ENCODE peak calls at places on chromosomes 2 and 18, in four cellular contexts. L, E, D and U are unnamed samples. For H3K4me1, the result is how much of the 10 kb centered on the place peaks cover.

GRCh38 chr18:69689081-69689759 is 258.5 kb downstream of the CD226 start:
- DNase-seq in E (no peak), L (no peak), D (no peak), U (no peak)

GRCh38 chr18:56890632-56891031 is 239.5 kb downstream of the WDR7 start:
- DNase-seq in L (no peak), E (no peak), D (peak), U (no peak)

GRCh38 chr18:45571161-45571560 is 44.1 kb upstream of the SLC14A2 start:
- DNase-seq in D (no peak), E (no peak), L (no peak), U (no peak)

GRCh38 chr2:238654479-238654878 is 193.4 kb upstream of the TWIST2 start:
- DNase-seq in D (no peak), L (no peak), E (no peak), U (no peak)

GRCh38 chr2:9573013-9573708 is 17.5 kb upstream of the ADAM17 start:
- DNase-seq in E (no peak), D (no peak), L (no peak), U (no peak)

GRCh38 chr2:223647258-223647952 is 45.2 kb upstream of the SCG2 start:
- DNase-seq in E (no peak), D (no peak), L (no peak), U (no peak)

GRCh38 chr2:207621640-207622039 is 3.6 kb downstream of the METTL21A start:
- DNase-seq in L (no peak), E (no peak), D (no peak), U (no peak)

GRCh38 chr18:48962857-48963554 is 12.2 kb upstream of the SMAD7 start:
- DNase-seq in E (no peak), L (no peak), D (no peak), U (no peak)

GRCh38 chr2:201882353-201883095 is 76.2 kb downstream of the CDK15 start:
- DNase-seq in D (peak), L (peak), E (no peak), U (peak)

GRCh38 chr2:86510436-86510933 is 52.8 kb downstream of the CHMP3 start:
- DNase-seq in E (no peak), L (no peak), D (no peak), U (no peak)

GRCh38 chr18:23897293-23897692 is 117.3 kb upstream of the TTC39C start:
- DNase-seq in E (no peak), L (no peak), D (no peak), U (no peak)

GRCh38 chr2:150076281-150076680 is 411.2 kb downstream of the RND3 start:
- DNase-seq in L (no peak), E (no peak), D (no peak), U (no peak)

GRCh38 chr2:15243762-15244161 is 317.4 kb downstream of the NBAS start:
- DNase-seq in E (no peak), L (no peak), D (no peak), U (no peak)

GRCh38 chr2:147026664-147027278 is 818.1 kb upstream of the ACVR2A start:
- DNase-seq in L (no peak), D (no peak), E (no peak), U (no peak)

GRCh38 chr2:181694271-181694670 is 14.0 kb upstream of the NEUROD1 start:
- DNase-seq in L (no peak), E (no peak), D (no peak), U (no peak)

GRCh38 chr2:16134436-16135165 is 194.3 kb downstream of the MYCN start:
- DNase-seq in E (no peak), L (no peak), D (no peak), U (no peak)

GRCh38 chr18:22563098-22563707 is 145.5 kb upstream of the CTAGE1 start:
- DNase-seq in L (no peak), D (peak), E (no peak), U (peak)

GRCh38 chr18:24494586-24494985 is 34.1 kb downstream of the HRH4 start:
- DNase-seq in E (no peak), L (no peak), D (no peak), U (no peak)

GRCh38 chr2:162890690-162891311 is 52.2 kb upstream of the KCNH7 start:
- DNase-seq in D (peak), L (no peak), E (no peak), U (peak)

GRCh38 chr18:79849328-79850207 is 51.8 kb downstream of the KCNG2 start:
- DNase-seq in E (peak), D (no peak), L (no peak), U (no peak)

GRCh38 chr2:128299628-128300027 is 19.0 kb downstream of the HS6ST1 start:
- DNase-seq in L (peak), E (no peak), D (no peak), U (no peak)

GRCh38 chr2:128300151-128300550 is 18.5 kb downstream of the HS6ST1 start:
- DNase-seq in L (no peak), D (no peak), E (no peak), U (no peak)

GRCh38 chr2:128300621-128301020 is 18.0 kb downstream of the HS6ST1 start:
- DNase-seq in D (no peak), L (no peak), E (no peak), U (no peak)

GRCh38 chr2:128298286-128298685 is 20.4 kb downstream of the HS6ST1 start:
- DNase-seq in E (no peak), L (no peak), D (no peak), U (no peak)

DNA sequence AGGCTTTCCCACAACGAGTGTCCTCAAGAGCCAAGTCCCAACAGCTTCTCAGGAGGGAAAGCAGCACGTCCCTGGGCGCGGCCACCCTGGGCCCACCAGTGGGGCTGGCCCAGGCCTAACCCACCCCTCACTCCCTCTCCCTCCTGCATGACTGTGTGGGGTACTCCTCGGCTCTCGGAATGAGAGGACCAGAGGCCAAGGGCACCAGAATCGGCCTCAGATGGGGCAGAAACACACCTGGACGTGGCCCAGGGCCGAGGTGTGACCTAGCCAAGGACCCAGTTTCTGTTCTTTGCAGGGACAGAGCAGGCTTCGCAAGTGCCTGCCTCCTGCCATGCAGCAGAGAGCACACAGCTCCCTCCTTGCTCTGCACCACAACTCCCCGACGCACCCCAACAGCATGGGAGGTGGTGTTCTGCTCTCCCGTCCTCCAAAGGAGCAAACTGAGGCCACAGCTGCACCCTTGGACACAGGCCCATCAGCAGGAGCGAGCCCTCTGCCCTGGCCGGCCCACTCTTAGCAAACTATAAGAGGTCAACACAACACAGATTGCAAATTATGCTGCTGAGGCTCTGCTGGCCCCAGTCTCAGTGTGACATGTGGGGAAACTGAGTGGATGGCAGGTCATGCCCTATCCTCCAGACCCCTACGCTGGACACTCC is 19.7 kb downstream of the HS6ST1 start:
- DNase-seq in L (no peak), E (no peak), D (no peak), U (no peak)
- H3K4me1 ChIP-seq in L (under half), E (under half), D (under half), U (under half)

GRCh38 chr2:218962859-218963492 is 3.5 kb downstream of the CDK5R2 start:
- DNase-seq in D (peak), E (peak), L (peak), U (no peak)

GRCh38 chr2:218961229-218961628 is 1.8 kb downstream of the CDK5R2 start:
- DNase-seq in L (no peak), D (no peak), E (no peak), U (no peak)

GRCh38 chr2:218960196-218961165 is 1.0 kb downstream of the CDK5R2 start:
- DNase-seq in L (no peak), E (no peak), D (no peak), U (no peak)

GRCh38 chr2:218963597-218963996 is 4.1 kb downstream of the CDK5R2 start:
- DNase-seq in D (no peak), L (no peak), E (no peak), U (no peak)

GRCh38 chr2:218961651-218962570 is 2.4 kb downstream of the CDK5R2 start:
- DNase-seq in D (no peak), E (no peak), L (no peak), U (no peak)
- H3K4me3 ChIP-seq in D (no peak), E (no peak), L (no peak), U (no peak)

GRCh38 chr2:126852361-126852760 is 46.3 kb upstream of the TEX51 start:
- DNase-seq in E (no peak), L (no peak), D (no peak), U (no peak)

GRCh38 chr2:126851756-126852155 is 46.9 kb upstream of the TEX51 start:
- DNase-seq in E (peak), D (no peak), L (no peak), U (no peak)

GRCh38 chr2:126849486-126849885 is 49.2 kb upstream of the TEX51 start:
- DNase-seq in L (no peak), D (no peak), E (no peak), U (no peak)

GRCh38 chr2:126849991-126850535 is 48.6 kb upstream of the TEX51 start:
- DNase-seq in L (no peak), E (no peak), D (no peak), U (no peak)

DNA sequence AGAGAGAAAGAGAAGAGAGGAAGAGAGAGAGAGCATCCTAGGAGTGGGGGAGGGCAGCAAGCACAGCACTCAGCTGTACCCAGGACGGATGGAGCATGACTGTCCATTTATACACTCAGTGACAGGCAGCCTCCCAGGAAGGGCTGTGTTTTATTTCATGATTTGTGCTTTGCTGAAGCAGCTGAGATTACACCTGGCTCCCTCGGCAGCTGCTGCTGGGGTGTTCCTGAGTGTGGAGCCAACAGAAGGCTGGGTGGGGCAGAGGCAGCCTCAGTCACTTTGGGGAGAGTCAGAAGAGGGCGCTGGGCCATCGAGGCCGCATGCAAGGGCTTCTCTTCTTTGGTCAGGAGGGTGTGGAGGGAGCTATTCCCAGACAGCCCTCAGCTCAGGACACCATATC is 47.7 kb upstream of the TEX51 start:
- DNase-seq in L (no peak), D (no peak), E (no peak), U (no peak)
- H3K4me1 ChIP-seq in L (under half), D (under half), E (under half), U (under half)

GRCh38 chr2:134795765-134796164 is 42.7 kb upstream of the ACMSD start:
- DNase-seq in D (no peak), L (no peak), E (no peak), U (no peak)

GRCh38 chr2:134799936-134800335 is 38.5 kb upstream of the ACMSD start:
- DNase-seq in E (no peak), D (no peak), L (no peak), U (no peak)

GRCh38 chr2:134796373-134796772 is 42.0 kb upstream of the ACMSD start:
- DNase-seq in D (peak), L (no peak), E (no peak), U (no peak)

GRCh38 chr2:134800341-134800740 is 38.1 kb upstream of the ACMSD start:
- DNase-seq in D (no peak), L (no peak), E (no peak), U (no peak)
- H3K4me3 ChIP-seq in D (no peak), L (no peak), E (no peak), U (no peak)

GRCh38 chr2:599601-600000 is 77.6 kb downstream of the TMEM18 start:
- DNase-seq in L (no peak), D (no peak), E (no peak), U (no peak)
- H3K4me1 ChIP-seq in L (under half), D (under half), E (under half), U (under half)

DNA sequence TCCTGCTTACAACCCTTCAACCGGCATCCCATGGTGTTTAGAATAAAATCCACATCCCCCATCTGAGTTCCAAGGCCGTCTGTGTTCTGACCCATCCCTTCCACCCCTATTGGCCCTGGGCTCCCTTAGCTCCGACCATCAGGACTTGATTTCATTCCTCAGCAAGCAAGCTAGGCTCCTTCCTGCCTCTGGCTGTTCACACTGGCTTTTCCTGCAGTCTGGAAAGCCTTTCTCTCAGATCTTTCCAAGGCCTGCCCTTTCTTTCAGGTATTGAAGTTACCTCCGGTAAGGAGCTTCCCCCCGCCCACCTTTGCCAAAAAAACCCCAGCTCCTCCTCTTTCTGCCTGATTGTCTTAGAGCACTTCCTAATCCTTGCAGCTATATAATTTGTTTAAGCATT is 86.8 kb downstream of the CLIP4 start:
- DNase-seq in L (no peak), D (no peak), E (no peak), U (no peak)
- H3K4me3 ChIP-seq in L (no peak), D (no peak), E (no peak), U (no peak)

DNA sequence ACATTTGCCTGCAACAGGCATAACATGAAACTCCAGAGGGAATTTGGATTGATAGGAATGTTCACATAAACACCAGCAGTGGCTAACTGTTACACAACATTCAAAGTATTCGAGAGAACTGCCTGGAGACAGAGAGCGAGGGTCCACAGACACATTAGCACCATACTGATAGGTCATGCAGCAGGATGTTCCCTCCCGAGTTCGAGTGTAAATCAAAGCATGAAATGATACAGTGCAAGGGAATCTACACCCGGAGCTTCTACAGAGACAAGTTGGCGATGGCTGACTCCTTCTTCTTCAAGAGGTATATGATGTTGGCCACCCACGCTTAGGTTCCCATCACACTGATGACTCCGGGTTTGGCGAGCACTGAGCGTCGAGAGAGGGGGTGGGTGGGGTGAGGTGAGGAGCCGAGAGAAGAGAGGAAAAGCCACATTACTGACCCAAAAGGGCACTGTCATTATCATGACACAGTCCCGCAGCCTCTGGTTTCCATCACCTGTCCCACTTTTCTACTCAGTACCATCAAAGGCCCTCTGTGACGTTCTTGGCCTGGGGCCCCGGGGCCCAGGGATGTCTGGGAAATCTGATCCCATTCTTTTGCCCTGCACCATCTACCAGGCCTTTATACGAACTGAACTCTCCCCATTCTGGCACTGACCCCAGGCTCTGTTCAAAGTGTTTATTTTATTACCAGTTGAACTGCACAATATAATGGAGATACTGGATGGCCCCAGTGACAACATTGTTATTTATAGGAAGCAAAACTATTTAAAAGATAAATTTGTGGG is 89.3 kb downstream of the COL6A3 start:
- DNase-seq in L (no peak), D (no peak), E (no peak), U (no peak)
- H3K4me1 ChIP-seq in L (under half), D (under half), E (under half), U (under half)

DNA sequence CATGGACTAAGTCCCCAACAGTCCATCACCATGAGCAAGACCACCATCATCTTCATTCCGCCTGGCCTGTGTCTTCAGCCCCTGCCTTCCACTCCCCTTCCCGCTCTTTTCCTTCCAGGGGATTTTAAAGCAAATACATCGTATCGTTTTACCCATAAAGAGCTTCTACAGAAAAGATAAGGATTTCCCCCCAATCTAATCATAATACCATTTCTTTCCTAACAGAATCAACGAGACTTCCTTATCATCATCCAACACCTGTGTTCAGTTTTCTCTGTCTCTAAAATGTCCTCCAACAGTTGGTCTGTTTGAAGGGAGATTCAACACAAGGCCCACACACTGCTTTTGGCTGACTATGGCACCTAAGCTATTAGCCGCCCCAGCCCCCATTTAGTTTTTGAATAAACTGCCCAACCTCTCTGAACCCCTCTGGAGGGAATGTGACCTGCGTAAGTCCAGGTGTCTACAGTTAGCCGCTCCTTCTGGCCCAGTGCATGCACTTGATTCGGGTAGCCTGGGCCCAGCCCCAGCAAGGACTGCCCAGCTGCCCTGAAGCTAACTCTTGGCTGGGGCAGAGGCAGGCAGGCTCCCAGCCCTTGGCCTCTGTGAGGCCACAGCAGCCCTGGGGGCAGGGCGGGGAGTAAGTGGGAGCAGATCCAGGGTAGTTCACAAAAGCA is 25.3 kb upstream of the SEMA4C start:
- DNase-seq in E (no peak), L (no peak), D (no peak), U (no peak)
- H3K4me3 ChIP-seq in E (no peak), L (no peak), D (no peak), U (no peak)

GRCh38 chr2:45841752-45842407 is 190.4 kb downstream of the PRKCE start:
- DNase-seq in L (no peak), E (no peak), D (peak), U (no peak)

GRCh38 chr2:45845566-45845965 is 194.1 kb downstream of the PRKCE start:
- DNase-seq in E (no peak), L (no peak), D (peak), U (no peak)

GRCh38 chr2:45843136-45843535 is 191.7 kb downstream of the PRKCE start:
- DNase-seq in E (no peak), L (no peak), D (peak), U (no peak)

GRCh38 chr2:45840481-45840880 is 189.0 kb downstream of the PRKCE start:
- DNase-seq in D (peak), E (no peak), L (no peak), U (no peak)

GRCh38 chr2:45845058-45845457 is 193.6 kb downstream of the PRKCE start:
- DNase-seq in E (no peak), L (no peak), D (no peak), U (no peak)
- H3K4me1 ChIP-seq in E (under half), L (under half), D (half or more), U (under half)

DNA sequence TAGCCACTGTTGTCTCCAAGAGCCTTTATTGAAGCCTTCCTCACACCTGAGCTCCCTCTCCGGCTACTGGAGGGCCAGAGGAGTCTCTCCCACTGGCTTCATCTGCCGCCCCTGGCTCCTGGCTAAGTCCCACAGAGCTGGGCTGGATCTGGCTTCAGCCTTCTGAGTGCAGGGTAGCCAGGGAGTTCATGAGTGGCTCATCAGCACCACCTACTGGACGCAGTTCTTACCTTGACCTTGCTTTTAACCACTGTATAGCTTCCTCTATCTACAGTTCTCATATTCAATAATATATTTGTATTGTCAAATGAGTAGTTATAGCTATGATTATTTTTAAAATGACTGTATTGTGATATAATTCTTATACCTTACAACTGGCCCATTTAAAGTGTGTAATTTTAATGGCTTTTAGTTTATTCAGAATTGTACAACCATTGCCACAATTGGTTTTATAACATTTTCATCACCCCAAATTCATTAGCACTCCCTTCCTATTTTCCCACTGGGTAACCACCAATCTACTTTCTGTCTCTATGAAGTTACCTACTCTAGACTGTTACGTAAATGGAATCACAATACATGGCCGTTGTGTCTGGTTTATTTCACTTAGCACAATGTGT is 17.7 kb downstream of the CNDP1 start:
- DNase-seq in L (peak), E (peak), D (peak), U (peak)
- H3K4me3 ChIP-seq in L (no peak), E (no peak), D (no peak), U (no peak)